ENCODE peak calls at places on chromosomes 1 and 21, in five cellular contexts. M is HFF-Myc, S is bronchial epithelial cell, W is GM06990, K is cardiac fibroblast. U is an unnamed sample.

GRCh38 chr1:172397221-172397620 is 23.3 kb upstream of the C1orf105 start:
- DNase-seq in M (no peak), S (peak), W (peak), K (peak), U (peak)

GRCh38 chr1:111733183-111733995 is 5.8 kb downstream of the INKA2 start:
- DNase-seq in M (peak), S (peak), W (no peak), K (peak), U (peak)

GRCh38 chr1:2463396-2463795 is 12.7 kb upstream of the PLCH2 start:
- DNase-seq in M (no peak), S (no peak), W (no peak), K (no peak), U (no peak)

GRCh38 chr1:86583593-86583992 is 36.7 kb downstream of the CLCA4 start:
- DNase-seq in M (no peak), S (no peak), W (no peak), K (no peak), U (no peak)

GRCh38 chr1:28259935-28260802 is 851 bp downstream of the SESN2 start:
- DNase-seq in M (peak), S (peak), W (peak), K (peak), U (peak)

GRCh38 chr1:161733526-161733925 is 12.2 kb downstream of the FCRLB start:
- DNase-seq in M (no peak), S (peak), W (no peak), K (peak), U (peak)

GRCh38 chr1:12407050-12407961 is 177.5 kb downstream of the VPS13D start:
- DNase-seq in M (peak), S (peak), W (no peak), K (peak), U (peak)

GRCh38 chr1:116256875-116257823 is 115.9 kb upstream of the ATP1A1 start:
- DNase-seq in M (no peak), S (no peak), W (peak), K (no peak), U (no peak)

GRCh38 chr1:164510435-164510834 is 48.5 kb upstream of the PBX1 start:
- DNase-seq in M (peak), S (peak), W (no peak), K (peak), U (peak)

GRCh38 chr21:38181101-38181500 is 75.7 kb upstream of the KCNJ15 start:
- DNase-seq in M (peak), S (peak), W (no peak), K (no peak), U (peak)

GRCh38 chr1:232622378-232622777 is 7.6 kb downstream of the SIPA1L2 start:
- DNase-seq in M (no peak), S (peak), W (no peak), K (no peak), U (peak)

GRCh38 chr1:207002731-207003146 is 29.8 kb downstream of the C1orf116 start:
- DNase-seq in M (peak), S (peak), W (no peak), K (no peak), U (peak)

GRCh38 chr1:1755852-1756251 is 22.4 kb downstream of the NADK start:
- DNase-seq in M (no peak), S (no peak), W (no peak), K (no peak), U (no peak)

GRCh38 chr1:242784807-242785206 is 260.3 kb upstream of the PLD5 start:
- DNase-seq in M (no peak), S (no peak), W (no peak), K (no peak), U (no peak)

DNA sequence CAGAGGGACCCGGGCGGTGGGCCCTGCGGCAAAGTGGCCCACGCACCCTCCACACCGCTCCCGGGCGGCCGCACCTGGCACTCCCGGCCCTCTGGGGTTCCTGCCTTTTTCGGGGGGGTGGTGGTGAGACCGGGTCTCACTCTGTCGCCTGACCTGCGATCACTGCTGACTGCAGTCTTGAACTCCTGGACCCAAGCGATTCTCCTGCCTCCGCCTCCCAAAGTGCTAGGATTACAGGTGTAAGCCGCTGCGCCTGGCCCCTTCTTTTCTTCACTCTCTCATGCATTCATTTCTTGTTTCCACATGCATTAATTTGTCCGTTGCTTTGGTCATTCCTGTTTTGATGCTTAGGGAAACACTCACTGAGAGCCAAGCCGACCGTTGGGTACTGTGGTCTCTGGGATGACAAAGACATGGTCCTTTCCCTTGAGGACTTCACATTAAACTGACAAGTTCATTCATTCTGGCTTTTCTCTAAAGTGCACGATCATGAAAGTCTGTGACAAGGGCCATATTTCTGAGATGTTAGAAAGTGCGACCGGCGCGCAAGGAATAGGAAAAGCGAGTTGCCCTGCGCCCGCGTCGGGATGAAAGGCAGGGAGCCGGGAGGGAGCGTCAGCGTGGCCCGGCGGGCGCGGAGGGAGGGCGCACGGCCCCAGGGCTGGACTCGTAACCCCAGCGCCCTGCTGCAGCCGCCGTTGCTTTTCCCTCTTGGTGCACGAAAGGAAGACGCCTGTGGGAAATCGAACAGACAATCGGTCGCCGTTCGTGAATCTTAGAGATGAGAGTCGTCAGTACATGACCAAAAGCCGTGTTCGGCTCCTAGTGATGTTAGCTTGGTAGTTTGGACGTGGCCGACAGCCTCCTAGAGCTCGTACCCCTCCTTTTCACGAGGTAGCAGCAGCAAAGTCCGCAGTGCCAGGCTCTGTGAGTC is 1.0 kb upstream of the MCOLN2 start:
- DNase-seq in M (no peak), S (peak), W (peak), K (peak), U (peak)
- H3K4me3 ChIP-seq in M (peak), S (peak), W (peak), K (peak), U (peak)

GRCh38 chr1:79044974-79045650 is 38.6 kb upstream of the ADGRL4 start:
- DNase-seq in M (no peak), S (no peak), W (no peak), K (peak), U (no peak)
- TF ChIP-seq CTCF in M (no peak), S (no peak), W (no peak), K (no peak), U (no peak)

GRCh38 chr1:180271640-180272255 is 41.7 kb downstream of the LHX4 start:
- DNase-seq in M (no peak), S (no peak), W (no peak), K (no peak), U (no peak)

GRCh38 chr1:180269848-180270766 is 40.0 kb downstream of the LHX4 start:
- DNase-seq in M (no peak), S (peak), W (no peak), K (no peak), U (peak)

GRCh38 chr1:180272395-180272794 is 42.3 kb downstream of the LHX4 start:
- DNase-seq in M (no peak), S (no peak), W (no peak), K (no peak), U (no peak)

GRCh38 chr1:180273066-180273465 is 43.0 kb downstream of the LHX4 start:
- DNase-seq in M (no peak), S (no peak), W (no peak), K (no peak), U (no peak)

DNA sequence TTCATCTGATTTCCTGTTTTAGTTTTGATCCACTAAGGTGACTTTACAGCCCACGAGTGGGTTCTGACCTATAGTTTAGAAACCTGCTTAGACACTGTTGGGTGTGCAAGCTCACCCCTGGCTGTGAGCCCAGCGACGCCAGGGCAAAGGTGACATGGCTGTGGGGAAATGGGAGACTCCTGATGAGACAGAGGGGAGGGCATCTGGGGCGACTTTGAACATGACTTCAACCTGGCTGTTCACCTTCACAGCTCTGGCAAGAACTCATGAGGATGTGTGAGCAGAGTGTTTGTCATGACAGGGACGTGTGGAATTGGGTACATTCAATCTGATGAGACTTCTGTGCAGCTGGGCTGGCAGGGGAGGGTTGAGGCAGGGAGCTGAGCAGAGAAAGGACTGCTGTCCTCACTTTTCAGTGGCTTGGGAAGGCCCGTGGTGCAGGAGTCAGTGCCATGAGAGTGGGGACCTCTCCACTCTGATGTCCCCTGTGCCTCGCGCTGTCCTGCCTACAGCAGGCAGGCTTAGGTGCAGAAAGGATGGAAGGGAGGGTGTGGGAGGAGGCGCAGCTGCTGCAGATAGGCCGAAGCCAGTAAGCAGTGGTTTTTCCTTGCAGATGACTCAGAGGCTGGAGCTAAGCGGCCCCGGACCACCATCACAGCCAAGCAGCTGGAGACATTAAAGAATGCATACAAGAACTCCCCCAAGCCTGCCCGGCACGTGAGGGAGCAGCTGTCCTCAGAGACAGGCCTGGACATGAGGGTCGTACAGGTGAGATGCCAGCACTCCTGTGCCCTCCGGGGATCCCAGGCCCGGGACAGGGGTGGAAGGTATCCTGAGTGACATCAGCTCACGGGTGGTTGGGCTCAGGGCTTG is 40.9 kb downstream of the LHX4 start:
- DNase-seq in M (no peak), S (no peak), W (no peak), K (peak), U (peak)
- H3K4me3 ChIP-seq in M (no peak), S (no peak), W (no peak), K (no peak), U (no peak)

GRCh38 chr21:32888971-32889370 is 117.4 kb upstream of the PAXBP1 start:
- DNase-seq in M (no peak), S (no peak), W (no peak), K (no peak), U (no peak)
- TF ChIP-seq CTCF in M (no peak), S (no peak), W (no peak), K (no peak), U (no peak)

GRCh38 chr1:228736844-228737415 is 1.7 kb downstream of the RHOU start:
- DNase-seq in M (no peak), S (no peak), W (no peak), K (no peak), U (no peak)

GRCh38 chr1:228735871-228736586 is 750 bp downstream of the RHOU start:
- DNase-seq in M (no peak), S (no peak), W (no peak), K (peak), U (peak)

GRCh38 chr1:228734881-228735801 is at the start of gene RHOU:
- DNase-seq in M (no peak), S (no peak), W (peak), K (peak), U (peak)

GRCh38 chr1:228739826-228740225 is 4.5 kb downstream of the RHOU start:
- DNase-seq in M (no peak), S (no peak), W (no peak), K (no peak), U (no peak)

GRCh38 chr1:228737613-228738012 is 2.3 kb downstream of the RHOU start:
- DNase-seq in M (no peak), S (no peak), W (no peak), K (no peak), U (no peak)
- H3K4me3 ChIP-seq in M (no peak), S (no peak), W (no peak), K (no peak), U (no peak)

GRCh38 chr21:42636931-42637601 is 16.4 kb upstream of the PDE9A start:
- DNase-seq in M (no peak), S (no peak), W (no peak), K (no peak), U (no peak)
- TF ChIP-seq CTCF in M (no peak), S (no peak), W (no peak), K (no peak), U (no peak)

DNA sequence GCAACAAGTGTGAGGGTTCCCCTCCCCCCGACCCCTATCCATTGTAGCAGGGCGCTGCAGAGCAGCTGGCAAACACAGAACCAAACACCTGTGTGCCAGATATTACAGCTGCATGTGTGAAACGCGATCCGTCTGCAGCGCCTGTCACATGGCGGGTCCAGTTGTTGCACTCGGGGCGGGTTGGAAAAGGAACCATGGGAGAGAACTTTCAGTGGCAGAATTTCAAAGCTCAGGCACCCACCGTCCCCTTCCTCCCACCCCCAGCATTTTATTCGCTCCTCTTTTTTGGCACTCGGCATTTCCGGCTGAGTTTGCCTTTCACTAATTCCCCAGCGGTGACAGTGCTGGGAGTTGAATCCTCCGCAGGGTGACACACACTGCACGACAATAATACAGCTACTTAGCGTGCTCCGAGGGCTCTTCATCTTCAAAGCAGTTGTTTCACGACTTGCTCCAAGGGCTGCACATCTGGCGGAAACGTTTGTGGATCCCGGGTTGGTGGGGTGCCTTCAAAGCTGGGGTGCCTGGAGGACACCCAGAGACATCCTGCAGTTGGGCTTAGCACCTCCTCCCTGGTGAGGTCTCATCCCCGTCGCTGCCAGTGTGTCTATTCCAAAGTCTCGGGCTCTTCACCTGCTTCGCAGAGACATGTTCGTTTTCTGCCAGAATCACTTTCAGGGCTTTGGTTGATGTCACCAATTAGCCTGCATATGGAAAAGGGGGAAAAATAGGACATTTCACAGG is 180.7 kb downstream of the ZBTB18 start:
- DNase-seq in M (no peak), S (peak), W (no peak), K (peak), U (peak)
- H3K4me3 ChIP-seq in M (peak), S (peak), W (no peak), K (peak), U (peak)

GRCh38 chr21:46092026-46092764 is 5.7 kb upstream of the COL6A2 start:
- DNase-seq in M (peak), S (no peak), W (no peak), K (peak), U (no peak)
- TF ChIP-seq CTCF in M (no peak), S (no peak), W (no peak), K (no peak), U (no peak)

U was measured in epithelial cell of esophagus.